ENCODE peak calls at places on chromosome 14, in ten cellular contexts. B is heart left ventricle, L is MM.1S, V is WTC11, D is GM13977, N is left ventricle myocardium inferior, C is testis, W is RWPE2, X is foreskin fibroblast, E is lung. Q is an unnamed sample.

GRCh38 chr14:81314443-81315175 is 85.5 kb downstream of the STON2 start:
- DNase-seq in L (no peak), V (no peak), B (no peak), D (no peak), X (no peak), E (no peak), N (no peak), W (no peak), C (no peak), Q (no peak)

GRCh38 chr14:29743566-29743965 is 184.1 kb downstream of the PRKD1 start:
- DNase-seq in E (no peak), X (no peak), V (no peak), L (no peak), C (peak), N (no peak), D (no peak), B (no peak), W (no peak), Q (no peak)

GRCh38 chr14:69760810-69761209 is 6.1 kb upstream of the SRSF5 start:
- DNase-seq in E (no peak), C (no peak), D (no peak), W (no peak), X (no peak), B (no peak), L (no peak), V (no peak), N (no peak), Q (no peak)

GRCh38 chr14:105364100-105364708 is 34.1 kb upstream of the TEX22 start:
- DNase-seq in X (peak), L (no peak), C (no peak), E (no peak), W (peak), D (peak), B (no peak), V (no peak), N (peak), Q (peak)

GRCh38 chr14:90583427-90583826 is 186.6 kb downstream of the CALM1 start:
- DNase-seq in E (no peak), N (peak), V (no peak), X (no peak), B (peak), L (no peak), D (no peak), C (no peak), W (no peak), Q (no peak)

GRCh38 chr14:33545696-33546095 is 405.2 kb downstream of the EGLN3 start:
- DNase-seq in C (no peak), D (no peak), X (no peak), B (no peak), W (no peak), L (no peak), V (no peak), N (no peak), E (no peak), Q (no peak)

GRCh38 chr14:51039285-51039684 is 55.6 kb downstream of the TRIM9 start:
- DNase-seq in N (no peak), V (no peak), W (no peak), C (no peak), E (no peak), X (no peak), D (no peak), B (no peak), L (no peak), Q (no peak)

GRCh38 chr14:64465208-64465821 is at the start of gene AKAP5:
- DNase-seq in C (peak), E (peak), N (peak), D (peak), W (no peak), X (peak), V (peak), L (peak), B (peak), Q (peak)

GRCh38 chr14:89327771-89328212 is 89.2 kb downstream of the FOXN3 start:
- DNase-seq in B (no peak), C (no peak), W (no peak), V (no peak), E (no peak), L (no peak), D (no peak), N (no peak), X (peak), Q (no peak)

GRCh38 chr14:104818714-104819161 is 17.8 kb downstream of the ZBTB42 start:
- DNase-seq in L (no peak), V (peak), W (peak), X (no peak), N (no peak), B (no peak), D (no peak), E (no peak), C (peak), Q (no peak)

GRCh38 chr14:42214981-42215491 is 608.4 kb downstream of the LRFN5 start:
- DNase-seq in D (no peak), V (no peak), C (no peak), N (no peak), L (no peak), W (no peak), E (no peak), B (no peak), X (peak), Q (no peak)

GRCh38 chr14:36134026-36134425 is 42.5 kb downstream of the PTCSC3 start:
- DNase-seq in X (no peak), B (no peak), N (no peak), D (no peak), V (no peak), E (no peak), W (no peak), C (no peak), L (no peak), Q (no peak)

GRCh38 chr14:74401504-74402241 is 24.3 kb downstream of the SYNDIG1L start:
- DNase-seq in D (peak), L (peak), W (peak), B (peak), N (peak), C (peak), X (no peak), V (peak), E (no peak), Q (peak)

GRCh38 chr14:74402264-74403251 is 23.5 kb downstream of the SYNDIG1L start:
- DNase-seq in W (peak), L (no peak), N (no peak), D (no peak), V (no peak), E (no peak), X (no peak), B (no peak), C (no peak), Q (peak)

GRCh38 chr14:74403619-74404417 is 22.2 kb downstream of the SYNDIG1L start:
- DNase-seq in V (no peak), N (no peak), B (no peak), X (no peak), E (no peak), D (no peak), L (no peak), W (peak), C (no peak), Q (no peak)

GRCh38 chr14:74400919-74401503 is 25.0 kb downstream of the SYNDIG1L start:
- DNase-seq in N (no peak), E (no peak), B (no peak), W (no peak), X (no peak), C (no peak), D (peak), V (no peak), L (no peak), Q (no peak)

GRCh38 chr14:74400328-74400727 is 25.7 kb downstream of the SYNDIG1L start:
- DNase-seq in V (peak), B (no peak), E (no peak), N (no peak), W (peak), X (peak), C (no peak), D (no peak), L (no peak), Q (no peak)
- TF ChIP-seq CTCF in V (no peak), B (no peak), E (no peak), N (no peak), W (no peak), X (peak), C (no peak), D (no peak), L (no peak), Q (no peak)

DNA sequence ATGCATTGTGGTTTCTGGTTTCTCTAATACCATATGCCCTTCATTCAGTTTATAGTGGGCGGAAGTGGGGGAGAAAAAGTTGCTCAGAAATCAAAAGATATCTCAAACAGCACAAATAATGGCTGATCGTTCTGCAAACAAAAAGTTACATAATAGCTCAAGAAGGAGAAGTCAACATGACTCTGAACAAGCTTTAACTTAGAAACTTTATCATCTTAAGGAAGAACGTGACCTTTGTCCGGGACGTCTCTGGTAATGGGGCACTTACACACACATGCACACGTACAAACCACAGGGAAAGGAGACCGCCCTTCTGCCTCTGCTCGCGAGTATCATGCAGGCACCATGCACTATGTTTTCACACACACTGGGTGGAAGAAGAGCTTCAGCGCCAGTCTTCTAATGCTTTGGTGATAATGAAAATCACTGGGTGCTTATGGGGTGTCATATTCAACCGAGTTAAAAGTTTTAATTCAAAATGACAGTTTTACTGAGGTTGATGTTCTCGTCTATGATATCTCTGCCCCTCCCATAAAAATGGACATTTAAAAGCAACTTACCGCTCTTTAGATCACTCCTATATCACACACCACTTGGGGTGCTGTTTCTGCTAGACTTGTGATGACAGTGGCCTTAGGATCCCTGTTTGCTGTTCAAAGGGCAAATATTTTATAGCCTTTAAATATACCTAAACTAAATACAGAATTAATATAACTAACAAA is 4.7 kb downstream of the FOS start:
- DNase-seq in E (no peak), N (no peak), D (no peak), V (no peak), X (no peak), B (no peak), L (no peak), W (no peak), C (no peak), Q (no peak)
- TF ChIP-seq CTCF in E (no peak), N (no peak), D (no peak), V (no peak), X (peak), B (no peak), L (no peak), W (peak), C (no peak), Q (no peak)

GRCh38 chr14:92334050-92334449 is 11.1 kb downstream of the SLC24A4 start:
- DNase-seq in E (no peak), X (no peak), B (no peak), V (no peak), L (no peak), D (no peak), C (no peak), W (no peak), N (no peak), Q (no peak)

GRCh38 chr14:92323916-92324818 is 1.2 kb downstream of the SLC24A4 start:
- DNase-seq in N (no peak), B (no peak), L (no peak), X (no peak), E (no peak), W (no peak), C (no peak), V (peak), D (no peak), Q (no peak)

GRCh38 chr14:92325835-92326234 is 2.9 kb downstream of the SLC24A4 start:
- DNase-seq in W (no peak), L (no peak), C (peak), V (no peak), B (no peak), E (no peak), D (no peak), N (no peak), X (peak), Q (no peak)

GRCh38 chr14:92323031-92323915 is at the start of gene SLC24A4:
- DNase-seq in X (peak), N (no peak), W (no peak), L (no peak), B (no peak), E (no peak), V (peak), D (peak), C (peak), Q (no peak)

DNA sequence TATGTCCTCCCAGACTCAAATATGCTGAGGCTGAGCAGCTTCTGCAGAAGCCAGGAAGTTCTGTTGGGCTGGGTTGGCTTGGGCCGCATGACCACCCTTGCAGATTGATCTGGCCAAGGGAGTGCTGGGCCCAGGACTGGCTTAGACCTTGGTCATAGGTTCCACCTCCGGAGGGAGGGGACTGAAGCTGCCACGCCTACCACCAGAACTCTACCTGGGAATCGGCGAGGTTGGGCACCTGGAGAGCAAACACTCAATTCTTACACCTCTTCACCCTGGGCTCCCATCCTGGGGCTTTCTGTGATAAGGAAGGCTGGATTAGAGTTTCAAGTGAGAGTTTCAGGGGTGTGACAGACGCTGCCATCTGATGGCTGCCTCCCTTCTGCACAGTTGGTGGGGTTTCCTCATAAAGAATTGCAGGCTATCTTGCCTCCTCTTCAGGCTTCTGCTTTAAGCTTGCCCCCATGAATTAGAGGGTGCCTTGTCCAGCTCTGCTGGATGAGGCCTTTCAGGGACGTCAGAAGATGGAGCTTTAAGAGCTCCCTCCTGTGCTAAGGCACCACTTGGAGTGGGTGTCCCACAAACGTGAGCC is 5.8 kb downstream of the SLC24A4 start:
- DNase-seq in D (no peak), N (no peak), B (no peak), L (no peak), C (no peak), V (no peak), X (no peak), W (no peak), E (no peak), Q (no peak)
- TF ChIP-seq CTCF in D (peak), N (no peak), B (no peak), L (no peak), C (no peak), V (no peak), X (no peak), W (no peak), E (no peak), Q (no peak)

DNA sequence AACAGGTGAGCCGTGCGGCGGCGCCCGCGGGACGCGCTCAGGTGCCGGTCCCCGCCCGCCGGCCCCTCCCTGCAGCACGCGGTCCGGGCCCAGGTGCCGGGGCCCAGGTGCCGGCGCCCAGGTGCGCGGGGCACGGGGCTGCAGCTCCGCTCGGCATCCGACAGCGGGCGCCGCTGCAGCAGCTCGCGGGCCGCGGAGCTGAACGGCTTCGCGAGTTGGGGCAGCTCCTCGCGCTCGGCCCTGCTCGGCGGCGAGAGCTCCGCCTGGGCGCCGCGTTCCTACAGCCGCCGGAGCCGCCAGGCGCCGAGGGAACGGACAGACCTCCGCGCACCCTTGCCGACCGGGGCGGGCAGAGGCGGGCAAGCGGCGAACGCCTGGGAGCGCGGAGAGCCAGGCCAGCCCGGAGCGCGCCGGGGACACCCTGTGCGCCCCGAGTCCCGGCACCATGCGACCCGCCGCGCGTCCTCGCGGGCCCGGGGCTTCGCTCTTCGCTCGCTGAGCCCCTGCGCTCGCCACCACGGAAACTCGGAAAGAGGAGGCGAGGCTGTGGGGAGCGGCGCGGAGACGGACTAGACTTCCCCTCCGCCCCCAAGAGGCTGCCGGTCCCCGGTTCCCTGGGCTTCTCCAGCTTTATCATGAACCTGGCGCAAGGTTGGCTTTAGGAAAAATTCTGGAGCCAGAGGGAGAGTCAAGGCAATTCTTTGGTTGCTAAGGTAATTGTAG is at the start of gene RGS6:
- DNase-seq in L (peak), B (peak), D (peak), E (peak), N (peak), X (peak), V (peak), W (no peak), C (peak), Q (peak)
- TF ChIP-seq CTCF in L (no peak), B (peak), D (peak), E (no peak), N (peak), X (no peak), V (no peak), W (peak), C (no peak), Q (no peak)

DNA sequence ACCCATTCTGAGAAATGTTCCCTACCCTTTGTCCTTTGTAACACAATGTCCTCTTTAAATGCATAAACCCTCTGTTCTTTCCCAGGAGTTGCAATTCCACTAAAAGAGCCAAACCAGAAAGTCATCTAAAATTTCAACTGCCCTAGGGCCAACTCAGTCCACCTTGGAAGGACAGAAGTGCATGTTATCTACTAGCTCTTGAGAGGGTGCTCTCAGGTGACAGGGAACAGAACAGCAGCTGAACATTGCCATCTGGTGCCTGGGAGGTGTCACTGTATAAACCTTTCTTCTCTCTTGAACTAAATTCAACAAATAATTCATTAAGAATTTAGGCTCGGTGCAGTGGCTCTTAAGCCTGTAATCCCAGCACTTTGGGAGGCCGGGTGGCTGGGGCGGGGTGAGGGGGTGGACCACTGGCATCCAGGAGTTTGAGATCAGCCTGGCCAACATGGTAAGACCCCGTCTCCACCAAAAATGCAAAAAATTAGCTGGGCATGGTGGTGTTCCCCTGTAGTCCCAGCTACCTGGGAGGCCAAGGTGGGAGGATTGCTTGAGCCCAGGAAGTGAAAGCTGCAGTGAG is 10.3 kb upstream of the FERMT2 start:
- DNase-seq in E (peak), L (peak), N (peak), V (peak), D (peak), W (no peak), B (peak), X (no peak), C (peak), Q (no peak)
- TF ChIP-seq CTCF in E (peak), L (peak), N (peak), V (peak), D (peak), W (peak), B (peak), X (peak), C (peak), Q (no peak)

DNA sequence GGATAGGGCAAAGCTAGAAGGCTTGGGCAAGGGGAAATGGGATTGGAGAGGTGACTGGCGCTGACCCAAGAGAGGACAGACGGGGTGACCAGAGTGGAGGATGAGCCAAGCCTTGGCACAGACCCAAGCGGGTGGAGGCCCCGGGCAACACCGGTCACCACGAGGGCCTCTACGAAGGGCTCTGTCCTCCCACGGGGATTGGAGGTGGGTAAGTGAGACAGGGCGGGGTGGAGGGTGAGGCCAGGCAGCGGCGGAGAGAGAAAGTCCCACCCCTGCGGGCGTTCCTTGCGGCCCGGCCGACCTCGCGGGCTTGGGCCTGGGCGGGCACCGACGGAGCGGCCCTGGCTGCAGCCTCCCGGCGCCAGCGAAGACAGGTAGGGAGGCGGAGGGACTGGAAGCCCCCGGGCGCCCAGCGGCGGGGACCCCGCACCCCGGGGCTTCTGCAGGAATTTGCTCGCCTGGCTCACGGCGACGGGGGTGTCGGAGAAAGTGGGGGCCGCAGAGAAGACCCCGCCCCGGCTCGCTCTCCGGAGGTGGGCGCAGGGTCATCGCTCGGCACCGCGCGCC is at the start of gene PAPLN:
- DNase-seq in X (no peak), D (peak), E (no peak), N (no peak), V (no peak), B (no peak), W (peak), L (no peak), C (no peak), Q (no peak)
- TF ChIP-seq CTCF in X (no peak), D (no peak), E (no peak), N (no peak), V (no peak), B (no peak), W (no peak), L (no peak), C (no peak), Q (no peak)

GRCh38 chr14:102804858-102805257 is 27.6 kb downstream of the TRAF3 start:
- DNase-seq in X (no peak), C (no peak), V (no peak), N (no peak), L (no peak), W (no peak), D (no peak), E (no peak), B (no peak), Q (no peak)

GRCh38 chr14:102803139-102803538 is 25.9 kb downstream of the TRAF3 start:
- DNase-seq in D (no peak), B (no peak), E (no peak), L (no peak), X (peak), N (no peak), C (no peak), W (no peak), V (no peak), Q (no peak)

GRCh38 chr14:102805454-102805891 is 28.2 kb downstream of the TRAF3 start:
- DNase-seq in V (no peak), L (peak), W (no peak), N (no peak), D (peak), E (no peak), C (no peak), B (no peak), X (no peak), Q (peak)

GRCh38 chr14:102806447-102806846 is 29.2 kb downstream of the TRAF3 start:
- DNase-seq in X (no peak), C (no peak), E (no peak), N (no peak), D (no peak), W (no peak), L (no peak), V (no peak), B (no peak), Q (no peak)

GRCh38 chr14:102805941-102806340 is 28.7 kb downstream of the TRAF3 start:
- DNase-seq in L (no peak), W (no peak), C (no peak), B (no peak), D (no peak), N (no peak), X (no peak), V (no peak), E (no peak), Q (no peak)
- TF ChIP-seq CTCF in L (no peak), W (peak), C (no peak), B (no peak), D (no peak), N (no peak), X (no peak), V (no peak), E (no peak), Q (no peak)

Q was measured in activated B cell treated with CpG ODN at 0.5 μM for 24 hours.